ENCODE peak calls at places on chromosomes 2 and 18, in four cellular contexts. G is HFFc6, D is fibroblast of lung, K is dorsolateral prefrontal cortex. E is an unnamed sample.

GRCh38 chr2:148670773-148671172 is 26.2 kb downstream of the EPC2 start:
- DNase-seq in G (peak), D (peak), K (no peak), E (peak)

GRCh38 chr2:238689871-238690672 is 157.8 kb upstream of the TWIST2 start:
- DNase-seq in G (no peak), D (no peak), K (no peak), E (no peak)

GRCh38 chr18:49949991-49950395 is 136.7 kb upstream of the ACAA2 start:
- DNase-seq in G (no peak), D (no peak), K (no peak), E (no peak)

GRCh38 chr2:240463866-240464481 is 28.5 kb downstream of the GPC1 start:
- DNase-seq in G (no peak), D (no peak), K (no peak), E (no peak)

GRCh38 chr2:149064365-149064841 is 25.9 kb downstream of the LYPD6B start:
- DNase-seq in G (no peak), D (peak), K (no peak), E (no peak)

GRCh38 chr2:45011621-45012602 is 2.7 kb upstream of the SIX2 start:
- DNase-seq in G (no peak), D (no peak), K (no peak), E (no peak)

GRCh38 chr2:20634430-20635095 is 16.3 kb downstream of the HS1BP3 start:
- DNase-seq in G (peak), D (peak), K (no peak), E (peak)

GRCh38 chr2:197909377-197909776 is 105.0 kb downstream of the PLCL1 start:
- DNase-seq in G (peak), D (peak), K (peak), E (peak)

GRCh38 chr2:26270363-26270762 is 25.6 kb downstream of the HADHB start:
- DNase-seq in G (no peak), D (no peak), K (no peak), E (no peak)

GRCh38 chr18:79511271-79511670 is 115.5 kb downstream of the NFATC1 start:
- DNase-seq in G (no peak), D (no peak), K (peak), E (no peak)

GRCh38 chr2:224175538-224175937 is 136.5 kb upstream of the SERPINE2 start:
- DNase-seq in G (no peak), D (no peak), K (no peak), E (no peak)

GRCh38 chr2:67524236-67524635 is 127.1 kb downstream of the ETAA1 start:
- DNase-seq in G (no peak), D (no peak), K (no peak), E (no peak)

GRCh38 chr18:55442561-55442960 is 145.4 kb downstream of the TCF4 start:
- DNase-seq in G (no peak), D (no peak), K (no peak), E (no peak)

GRCh38 chr2:1605659-1606400 is 138.5 kb downstream of the PXDN start:
- DNase-seq in G (peak), D (peak), K (no peak), E (no peak)

GRCh38 chr2:1935476-1935875 is 191.2 kb upstream of the PXDN start:
- DNase-seq in G (no peak), D (peak), K (no peak), E (no peak)

GRCh38 chr2:233544079-233544690 is 22.4 kb downstream of the USP40 start:
- DNase-seq in G (no peak), D (peak), K (no peak), E (no peak)

GRCh38 chr2:133674066-133674432 is 105.8 kb upstream of the NCKAP5 start:
- DNase-seq in G (no peak), D (no peak), K (no peak), E (no peak)

GRCh38 chr2:72996152-72996502 is 75.4 kb downstream of the SFXN5 start:
- DNase-seq in G (no peak), D (no peak), K (no peak), E (no peak)

GRCh38 chr2:140892429-140892828 is 1238.4 kb downstream of the LRP1B start:
- DNase-seq in G (no peak), D (peak), K (no peak), E (no peak)

GRCh38 chr2:5391361-5391760 is 300.8 kb upstream of the SOX11 start:
- DNase-seq in G (no peak), D (no peak), K (no peak), E (no peak)

GRCh38 chr2:187499941-187500532 is 52.0 kb upstream of the CALCRL start:
- DNase-seq in G (peak), D (peak), K (peak), E (peak)

GRCh38 chr2:5123597-5124196 is 568.5 kb upstream of the SOX11 start:
- DNase-seq in G (no peak), D (no peak), K (no peak), E (no peak)

GRCh38 chr2:165691615-165692014 is 102.4 kb downstream of the GALNT3 start:
- DNase-seq in G (peak), D (peak), K (peak), E (peak)

GRCh38 chr2:215751200-215751910 is 262.0 kb downstream of the MREG start:
- DNase-seq in G (peak), D (peak), K (no peak), E (peak)

GRCh38 chr2:88136817-88137216 is 9.0 kb upstream of the FABP1 start:
- DNase-seq in G (no peak), D (no peak), K (no peak), E (no peak)

GRCh38 chr2:43905871-43906270 is 67.1 kb downstream of the ABCG8 start:
- DNase-seq in G (no peak), D (peak), K (no peak), E (no peak)

GRCh38 chr2:235820571-235820970 is 326.7 kb downstream of the AGAP1 start:
- DNase-seq in G (no peak), D (no peak), K (no peak), E (no peak)

GRCh38 chr18:29181151-29181901 is 1004.4 kb upstream of the CDH2 start:
- DNase-seq in G (peak), D (peak), K (no peak), E (peak)

GRCh38 chr2:197889041-197889440 is 84.6 kb downstream of the PLCL1 start:
- DNase-seq in G (peak), D (peak), K (no peak), E (peak)

GRCh38 chr18:78459646-78460045 is 520.0 kb upstream of the SALL3 start:
- DNase-seq in G (no peak), D (no peak), K (no peak), E (no peak)

GRCh38 chr2:121075006-121075545 is 209.9 kb downstream of the TFCP2L1 start:
- DNase-seq in G (peak), D (peak), K (peak), E (peak)

GRCh38 chr2:25310965-25311865 is 30.5 kb downstream of the DNMT3A start:
- DNase-seq in G (no peak), D (no peak), K (no peak), E (peak)

GRCh38 chr2:120631719-120632118 is 103.9 kb upstream of the GLI2 start:
- DNase-seq in G (no peak), D (no peak), K (no peak), E (no peak)

GRCh38 chr18:73791081-73791480 is 356.6 kb downstream of the FBXO15 start:
- DNase-seq in G (peak), D (peak), K (no peak), E (no peak)

GRCh38 chr2:873027-873426 is 77.6 kb upstream of the SNTG2 start:
- DNase-seq in G (no peak), D (no peak), K (peak), E (no peak)

GRCh38 chr2:42827647-42828486 is 35.5 kb upstream of the HAAO start:
- DNase-seq in G (peak), D (peak), K (peak), E (peak)

DNA sequence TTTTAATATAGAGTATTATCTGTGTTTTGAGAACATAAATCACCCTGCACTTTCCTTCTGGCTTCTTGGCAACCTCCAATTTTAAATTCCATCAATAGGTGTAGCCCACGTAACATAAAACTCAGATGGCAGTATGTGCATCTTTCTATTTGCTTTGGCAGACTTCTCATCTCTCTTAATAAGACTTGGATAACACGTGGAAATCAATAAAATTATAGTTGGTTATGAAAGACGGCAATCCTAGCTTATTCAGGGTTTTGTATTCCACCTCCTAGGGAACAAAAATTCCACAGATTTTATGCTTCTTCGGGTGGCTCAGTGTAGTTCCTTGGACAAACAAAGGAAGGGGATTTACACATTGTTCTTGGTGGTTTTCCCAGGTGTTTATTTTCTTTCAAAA is 299.3 kb downstream of the RND3 start:
- DNase-seq in G (peak), D (peak), K (no peak), E (peak)
- TF ChIP-seq CTCF in G (no peak), D (no peak), K (no peak), E (no peak)

GRCh38 chr2:100822587-100823248 is 2.8 kb downstream of the NPAS2 start:
- DNase-seq in G (peak), D (peak), K (no peak), E (peak)

GRCh38 chr2:100821913-100822260 is 1.9 kb downstream of the NPAS2 start:
- DNase-seq in G (no peak), D (no peak), K (no peak), E (no peak)

GRCh38 chr2:100820346-100821254 is 661 bp downstream of the NPAS2 start:
- DNase-seq in G (no peak), D (no peak), K (no peak), E (peak)

GRCh38 chr2:100819365-100820345 is at the start of gene NPAS2:
- DNase-seq in G (no peak), D (peak), K (no peak), E (peak)

DNA sequence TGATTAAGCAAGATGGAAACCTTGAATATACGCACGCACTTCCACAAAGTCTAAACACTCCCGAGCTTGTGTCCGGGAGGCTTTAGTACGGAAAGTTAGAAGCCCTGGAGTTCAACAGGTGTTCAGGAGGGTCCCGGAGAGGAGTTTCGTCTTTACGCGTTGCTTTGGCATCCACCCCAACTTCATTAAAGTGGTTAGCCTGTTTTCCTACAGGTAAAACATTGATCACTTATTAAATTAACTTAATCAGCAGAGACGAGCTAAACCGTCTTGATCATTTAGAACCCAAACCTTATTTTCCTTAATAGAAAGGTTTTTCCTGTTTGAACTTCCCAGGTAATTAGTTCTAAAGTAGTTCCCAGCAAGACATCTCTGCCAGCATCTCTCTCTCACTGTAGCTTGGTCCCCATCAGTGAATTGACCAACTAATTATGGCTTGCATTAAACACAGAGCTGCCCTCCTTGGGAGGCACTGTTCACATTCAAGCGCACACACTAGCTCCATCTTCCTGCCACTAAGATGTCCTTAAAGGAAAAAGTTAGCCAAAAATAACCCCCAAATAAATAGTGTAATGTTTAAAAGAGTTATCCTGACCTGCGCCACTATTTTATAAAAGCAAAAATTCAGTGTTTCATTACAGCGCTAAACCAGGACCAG is 1.4 kb downstream of the NPAS2 start:
- DNase-seq in G (no peak), D (no peak), K (no peak), E (peak)
- TF ChIP-seq CTCF in G (no peak), D (no peak), K (no peak), E (no peak)

GRCh38 chr18:59232309-59233016 is 12.5 kb downstream of the GRP start:
- DNase-seq in G (no peak), D (no peak), K (no peak), E (no peak)

GRCh38 chr18:59239627-59240026 is 19.7 kb downstream of the GRP start:
- DNase-seq in G (no peak), D (no peak), K (no peak), E (no peak)

GRCh38 chr18:59233017-59233410 is 13.1 kb downstream of the GRP start:
- DNase-seq in G (peak), D (no peak), K (no peak), E (no peak)

GRCh38 chr18:59238385-59238784 is 18.4 kb downstream of the GRP start:
- DNase-seq in G (peak), D (no peak), K (no peak), E (no peak)
- TF ChIP-seq CTCF in G (no peak), D (no peak), K (no peak), E (no peak)

DNA sequence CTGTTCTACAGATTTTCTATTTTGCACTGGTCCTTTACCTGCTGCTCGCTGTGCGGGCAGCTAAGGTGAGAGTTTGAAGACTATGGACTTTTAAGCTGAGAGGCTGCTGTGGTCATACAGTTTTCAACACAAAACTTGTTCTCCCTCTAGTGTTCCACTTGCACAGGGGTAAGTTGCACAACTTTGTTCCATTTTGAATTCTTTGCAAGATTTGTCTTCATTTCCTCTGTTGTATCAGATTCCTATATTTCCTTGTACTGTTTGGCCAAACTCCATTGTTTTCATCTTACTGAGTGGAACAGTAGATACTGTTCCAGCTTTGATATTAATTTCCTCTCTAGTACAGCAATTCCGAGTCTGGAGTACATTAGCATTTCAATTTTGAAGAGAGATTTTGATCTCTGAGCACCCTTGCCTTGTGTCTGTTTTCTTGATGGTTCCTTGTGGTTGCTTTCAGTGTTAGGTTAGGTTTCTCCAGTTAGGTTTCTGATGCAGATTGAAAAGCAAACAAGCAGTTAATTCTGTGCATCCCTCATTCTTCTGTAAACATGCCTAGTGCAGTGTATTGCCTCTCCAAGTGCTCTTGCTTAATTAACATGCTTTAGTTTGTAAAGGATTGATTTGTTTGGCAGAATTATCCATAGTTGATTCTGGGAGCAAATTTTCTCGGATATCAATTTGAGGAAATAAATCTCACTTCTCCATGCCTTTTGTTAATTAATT is 188.8 kb downstream of the PTPRM start:
- DNase-seq in G (no peak), D (no peak), K (no peak), E (peak)
- TF ChIP-seq CTCF in G (peak), D (peak), K (no peak), E (no peak)

DNA sequence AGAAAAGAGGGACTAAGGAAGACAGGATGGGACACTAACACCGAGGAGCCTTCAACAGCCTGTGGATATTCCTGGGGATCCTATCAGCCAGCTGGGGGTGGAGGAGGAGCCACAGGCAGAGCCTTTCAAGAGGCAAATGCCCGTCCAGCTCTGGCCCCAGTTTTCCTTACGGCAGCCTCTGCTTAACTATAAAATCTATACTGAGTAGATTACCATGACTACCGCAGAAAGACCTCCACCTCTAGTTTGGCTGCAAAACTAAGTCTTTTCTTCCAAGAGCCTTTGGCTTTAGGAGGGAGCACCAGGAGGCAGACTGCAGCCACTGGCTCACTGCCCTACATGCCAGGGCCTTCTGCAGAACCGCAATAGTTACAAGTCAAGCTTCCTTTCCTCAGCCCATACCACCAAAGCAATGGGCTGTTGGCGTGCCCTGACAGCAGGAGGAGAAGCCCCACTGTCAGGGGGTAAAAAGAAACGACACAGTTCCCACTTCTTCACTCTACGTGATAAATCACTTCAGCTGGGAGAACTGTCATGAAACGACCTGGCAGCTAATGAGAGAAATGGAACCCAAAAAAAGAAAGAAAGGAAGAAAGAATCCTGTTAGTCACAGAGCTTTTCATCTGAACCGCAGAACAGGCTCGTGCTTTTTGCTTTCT is 25.1 kb upstream of the CREB1 start:
- DNase-seq in G (peak), D (peak), K (no peak), E (no peak)
- TF ChIP-seq CTCF in G (no peak), D (no peak), K (no peak), E (no peak)

GRCh38 chr2:129297430-129297829 is 682.0 kb upstream of the RAB6C start:
- DNase-seq in G (no peak), D (no peak), K (no peak), E (no peak)
- TF ChIP-seq CTCF in G (no peak), D (no peak), K (no peak), E (no peak)

DNA sequence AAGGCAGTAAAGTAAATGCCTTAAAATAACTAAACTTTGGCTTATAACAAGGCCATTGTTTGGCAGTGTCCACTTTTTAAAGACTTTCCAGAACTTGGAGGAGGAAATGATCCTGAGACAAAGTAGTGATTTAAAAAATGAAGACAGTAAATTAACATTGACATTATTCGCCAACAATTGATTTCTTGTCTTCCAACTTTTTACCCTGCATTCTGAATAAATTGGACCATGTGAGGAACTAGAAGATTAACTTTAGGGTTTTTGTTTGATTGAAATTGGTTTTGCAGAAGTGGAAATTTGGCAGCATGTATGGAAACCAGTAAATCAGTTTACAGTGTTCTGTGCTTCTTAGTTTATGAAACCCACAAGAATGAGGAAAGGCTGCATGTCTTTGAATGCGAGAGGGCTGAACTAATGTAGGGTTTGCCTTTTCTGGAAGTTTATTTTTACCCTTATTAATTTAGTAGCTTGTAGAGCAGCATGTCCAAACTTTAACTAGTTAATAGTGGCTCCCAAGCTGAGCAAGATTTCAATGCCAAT is 50.3 kb downstream of the LDLRAD4 start:
- DNase-seq in G (no peak), D (peak), K (no peak), E (no peak)
- TF ChIP-seq CTCF in G (no peak), D (no peak), K (no peak), E (no peak)

GRCh38 chr2:157058161-157058560 is 199.3 kb upstream of the GALNT5 start:
- DNase-seq in G (no peak), D (no peak), K (no peak), E (no peak)

GRCh38 chr2:157052685-157053224 is 204.8 kb upstream of the GALNT5 start:
- DNase-seq in G (peak), D (peak), K (no peak), E (peak)

GRCh38 chr2:157053876-157054275 is 203.6 kb upstream of the GALNT5 start:
- DNase-seq in G (no peak), D (no peak), K (no peak), E (no peak)

GRCh38 chr2:157056200-157056676 is 201.3 kb upstream of the GALNT5 start:
- DNase-seq in G (peak), D (peak), K (no peak), E (peak)

GRCh38 chr2:157055660-157056199 is 201.8 kb upstream of the GALNT5 start:
- DNase-seq in G (peak), D (peak), K (no peak), E (peak)
- TF ChIP-seq CTCF in G (peak), D (no peak), K (peak), E (peak)

GRCh38 chr2:99439989-99440388 is 49.8 kb downstream of the REV1 start:
- DNase-seq in G (no peak), D (no peak), K (no peak), E (no peak)

GRCh38 chr2:99445065-99445464 is 44.8 kb downstream of the REV1 start:
- DNase-seq in G (no peak), D (peak), K (no peak), E (no peak)

GRCh38 chr2:99444222-99444621 is 45.6 kb downstream of the REV1 start:
- DNase-seq in G (no peak), D (no peak), K (no peak), E (no peak)

GRCh38 chr2:99448556-99448955 is 41.3 kb downstream of the REV1 start:
- DNase-seq in G (peak), D (peak), K (no peak), E (peak)

GRCh38 chr2:99442837-99443236 is 47.0 kb downstream of the REV1 start:
- DNase-seq in G (no peak), D (no peak), K (no peak), E (peak)
- TF ChIP-seq CTCF in G (no peak), D (peak), K (peak), E (no peak)

GRCh38 chr18:70663141-70663540 is 374.3 kb downstream of the SOCS6 start:
- DNase-seq in G (no peak), D (no peak), K (no peak), E (no peak)
- TF ChIP-seq CTCF in G (no peak), D (no peak), K (no peak), E (no peak)

E was measured in MCF 10A.